ENCODE peak calls at places on chromosomes 5 and 9, in five cellular contexts. K is nephron progenitor cell, V is AG10803, D is uterus, P is AG09309. L is an unnamed sample.

GRCh38 chr9:135478858-135479468 is 619 bp upstream of the PPP1R26 start:
- DNase-seq in K (peak), V (peak), D (peak), P (no peak), L (peak)

GRCh38 chr5:108345541-108346171 is 36.2 kb downstream of the FBXL17 start:
- DNase-seq in K (no peak), V (peak), D (no peak), P (no peak), L (no peak)

GRCh38 chr5:151773979-151774378 is 2.2 kb downstream of the G3BP1 start:
- DNase-seq in K (no peak), V (no peak), D (no peak), P (no peak), L (no peak)

GRCh38 chr5:126683912-126684311 is 83.2 kb downstream of the PHAX start:
- DNase-seq in K (no peak), V (no peak), D (no peak), P (no peak), L (no peak)

GRCh38 chr9:134040176-134040565 is 14.9 kb downstream of the BRD3OS start:
- DNase-seq in K (no peak), V (no peak), D (no peak), P (no peak), L (no peak)

GRCh38 chr9:132810314-132810713 is 67.8 kb downstream of the AK8 start:
- DNase-seq in K (no peak), V (no peak), D (no peak), P (no peak), L (no peak)

GRCh38 chr5:144794922-144795321 is 624.2 kb downstream of the KCTD16 start:
- DNase-seq in K (no peak), V (peak), D (no peak), P (no peak), L (no peak)

GRCh38 chr9:119968837-119969707 is 599.8 kb upstream of the BRINP1 start:
- DNase-seq in K (peak), V (peak), D (peak), P (peak), L (peak)

GRCh38 chr9:15642369-15642962 is 89.6 kb downstream of the CCDC171 start:
- DNase-seq in K (no peak), V (peak), D (no peak), P (peak), L (no peak)

GRCh38 chr9:136170291-136170901 is 34.5 kb downstream of the LHX3 start:
- DNase-seq in K (peak), V (no peak), D (no peak), P (no peak), L (peak)

GRCh38 chr9:14271078-14271673 is 42.8 kb downstream of the NFIB start:
- DNase-seq in K (peak), V (peak), D (peak), P (no peak), L (no peak)

GRCh38 chr9:97889941-97890557 is 32.3 kb downstream of the TRMO start:
- DNase-seq in K (peak), V (no peak), D (no peak), P (no peak), L (peak)

GRCh38 chr5:34488984-34489383 is 167.1 kb upstream of the RAI14 start:
- DNase-seq in K (no peak), V (no peak), D (no peak), P (no peak), L (no peak)

GRCh38 chr5:176536902-176537607 is at the start of gene RNF44:
- DNase-seq in K (peak), V (peak), D (peak), P (peak), L (peak)

GRCh38 chr9:80004687-80005086 is 432.9 kb downstream of the TLE4 start:
- DNase-seq in K (no peak), V (no peak), D (no peak), P (no peak), L (no peak)

GRCh38 chr5:133483406-133484090 is 128.8 kb downstream of the FSTL4 start:
- DNase-seq in K (no peak), V (no peak), D (no peak), P (no peak), L (no peak)

GRCh38 chr5:112869948-112870347 is 8.9 kb downstream of the SRP19 start:
- DNase-seq in K (no peak), V (no peak), D (no peak), P (no peak), L (no peak)

GRCh38 chr9:76987594-76988200 is 31.8 kb upstream of the FOXB2 start:
- DNase-seq in K (peak), V (peak), D (peak), P (no peak), L (peak)
- TF ChIP-seq CTCF in K (peak), V (peak), D (peak), P (peak), L (no peak)

GRCh38 chr5:140868721-140869554 is at the start of gene PCDHA11:
- DNase-seq in K (peak), V (no peak), D (no peak), P (no peak), L (peak)
- TF ChIP-seq CTCF in K (peak), V (peak), D (no peak), P (peak), L (no peak)

DNA sequence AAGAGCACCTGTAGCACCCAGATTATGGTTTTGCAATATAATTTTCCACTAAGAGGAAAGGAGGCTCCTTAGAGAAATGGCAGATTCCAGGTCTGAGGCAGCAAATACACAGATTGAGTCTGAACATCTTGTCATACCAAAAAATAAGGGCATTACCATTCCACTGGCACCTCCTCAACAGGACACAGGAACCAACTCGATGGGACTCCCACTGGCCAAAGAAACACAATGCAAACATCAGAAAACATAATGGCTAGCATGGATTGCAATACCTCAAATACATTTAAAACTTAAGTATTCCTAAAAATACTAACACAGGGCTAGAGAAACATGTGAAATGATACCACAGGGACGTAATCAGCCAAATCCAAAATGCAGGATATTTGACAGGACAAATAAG is 12.4 kb upstream of the RANBP17 start:
- DNase-seq in K (no peak), V (no peak), D (no peak), P (no peak), L (no peak)
- TF ChIP-seq CTCF in K (no peak), V (no peak), D (no peak), P (no peak), L (no peak)

DNA sequence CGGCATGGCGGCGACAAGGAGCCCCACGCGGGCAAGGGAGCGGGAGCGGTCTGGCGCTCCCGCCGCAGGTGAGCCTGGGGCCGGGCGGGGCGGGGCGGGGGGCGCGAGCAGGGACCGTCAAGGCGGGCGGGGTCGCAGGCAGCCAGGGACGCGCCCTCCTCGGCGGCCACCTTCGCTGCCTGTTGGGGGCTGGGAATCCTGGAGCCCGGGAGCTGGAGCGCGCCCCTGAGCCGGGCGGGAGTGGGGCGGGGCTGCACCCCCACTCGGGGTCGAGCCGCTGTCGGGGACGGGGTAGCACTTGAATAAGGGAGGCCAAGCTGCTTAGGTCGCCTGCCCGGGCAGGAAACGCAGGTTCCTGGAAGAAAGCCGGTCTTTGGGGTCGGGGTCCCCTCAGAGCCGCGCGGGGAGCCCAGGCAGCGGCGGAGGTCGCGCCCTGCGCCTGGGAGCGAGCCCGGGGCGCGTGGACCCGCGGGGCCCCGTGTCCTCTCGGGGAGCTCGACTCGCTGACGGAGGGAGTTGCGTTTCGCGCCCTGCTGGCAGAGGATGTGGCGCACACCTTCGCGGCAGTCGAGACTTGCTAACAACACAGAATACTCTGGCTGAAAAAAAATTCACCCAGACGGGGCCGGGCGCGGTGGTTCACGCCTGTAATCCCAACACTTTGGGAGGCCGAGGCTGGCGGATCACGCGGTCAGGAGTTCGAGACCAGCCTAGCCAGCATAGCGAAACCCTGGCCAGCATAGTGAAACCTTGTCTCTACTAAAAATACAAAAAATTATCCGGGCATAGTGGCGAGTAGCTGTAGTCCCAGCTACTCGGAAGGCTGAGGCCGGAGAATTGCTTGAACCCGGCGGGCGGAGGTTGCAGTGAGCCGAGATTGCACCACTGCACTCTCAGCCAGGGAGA is 552 bp downstream of the OTULINL start:
- DNase-seq in K (peak), V (no peak), D (peak), P (no peak), L (peak)
- TF ChIP-seq CTCF in K (no peak), V (no peak), D (no peak), P (peak), L (no peak)

DNA sequence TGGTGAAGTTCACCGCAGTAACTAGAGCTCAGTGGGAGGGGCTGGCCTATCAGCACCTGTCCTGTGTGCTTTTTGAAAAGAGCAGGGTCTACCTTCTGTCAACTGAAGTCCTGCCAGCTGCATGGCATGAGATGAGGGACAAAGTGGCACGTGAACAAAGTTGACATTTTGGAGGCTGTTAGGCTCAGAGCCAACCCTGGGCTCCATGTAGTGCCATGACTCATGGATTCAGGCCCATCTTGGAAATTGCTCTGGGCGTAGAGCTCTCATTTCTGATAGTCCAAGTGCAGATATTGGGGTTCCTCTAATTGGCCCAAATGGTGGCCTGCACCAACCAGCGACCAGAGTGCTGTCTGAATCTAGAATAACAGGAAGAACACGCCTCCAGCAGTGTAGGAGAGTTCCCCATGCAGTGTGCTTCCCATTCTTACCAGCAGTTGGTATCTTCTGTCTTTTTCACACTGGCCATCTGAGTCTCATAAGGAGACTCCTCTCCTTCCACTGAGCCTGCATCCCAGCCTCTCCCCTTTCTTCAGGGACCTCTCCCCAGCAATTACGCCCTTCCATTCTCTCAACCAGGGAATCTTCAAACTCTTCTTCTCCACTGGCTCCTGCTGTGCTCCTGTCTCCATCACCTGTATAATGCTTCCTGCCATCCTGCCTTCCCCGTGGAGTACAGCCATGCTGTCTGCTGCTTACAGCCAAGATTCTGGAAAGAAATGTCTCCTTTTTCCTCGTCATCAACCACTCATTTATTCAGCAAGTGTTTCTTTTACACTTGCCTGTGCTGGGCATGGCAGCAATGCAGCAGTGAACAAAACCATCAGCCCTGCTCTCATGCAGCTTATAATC is 30.4 kb downstream of the IRF1 start:
- DNase-seq in K (no peak), V (no peak), D (no peak), P (no peak), L (no peak)
- TF ChIP-seq CTCF in K (no peak), V (peak), D (no peak), P (peak), L (no peak)

L was measured in Calu3.